ENCODE peak calls at places on chromosomes 6 and 20, in six cellular contexts. One of them, this sample, is unnamed.

GRCh38 chr6:46933751-46934150 is 12.0 kb upstream of the ADGRF5 start:
- DNase-seq in bronchial epithelial cell: no peak
- DNase-seq in HepG2: no peak
- DNase-seq in AG09309: no peak
- DNase-seq in neural progenitor cell: no peak
- DNase-seq in lower lobe of right lung: no peak
- DNase-seq in this sample: no peak

GRCh38 chr20:63917811-63918210 is 22.9 kb downstream of the DNAJC5 start:
- DNase-seq in bronchial epithelial cell: no peak
- DNase-seq in HepG2: no peak
- DNase-seq in AG09309: no peak
- DNase-seq in neural progenitor cell: no peak
- DNase-seq in lower lobe of right lung: no peak
- DNase-seq in this sample: no peak

GRCh38 chr6:3259491-3259958 is 778 bp downstream of the PSMG4 start:
- DNase-seq in bronchial epithelial cell: peak
- DNase-seq in HepG2: peak
- DNase-seq in AG09309: no peak
- DNase-seq in neural progenitor cell: peak
- DNase-seq in lower lobe of right lung: no peak
- DNase-seq in this sample: no peak

GRCh38 chr20:58361549-58361948 is 27.5 kb upstream of the VAPB start:
- DNase-seq in bronchial epithelial cell: no peak
- DNase-seq in HepG2: no peak
- DNase-seq in AG09309: peak
- DNase-seq in neural progenitor cell: no peak
- DNase-seq in lower lobe of right lung: no peak
- DNase-seq in this sample: no peak

GRCh38 chr6:78864957-78865356 is 2.4 kb upstream of the IRAK1BP1 start:
- DNase-seq in bronchial epithelial cell: no peak
- DNase-seq in HepG2: no peak
- DNase-seq in AG09309: no peak
- DNase-seq in neural progenitor cell: no peak
- DNase-seq in lower lobe of right lung: no peak
- DNase-seq in this sample: no peak

GRCh38 chr20:12528591-12529041 is 480.2 kb upstream of the SPTLC3 start:
- DNase-seq in bronchial epithelial cell: no peak
- DNase-seq in HepG2: no peak
- DNase-seq in AG09309: no peak
- DNase-seq in neural progenitor cell: peak
- DNase-seq in lower lobe of right lung: no peak
- DNase-seq in this sample: no peak

GRCh38 chr20:54028276-54029011 is 42.0 kb downstream of the BCAS1 start:
- DNase-seq in bronchial epithelial cell: no peak
- DNase-seq in HepG2: no peak
- DNase-seq in AG09309: no peak
- DNase-seq in neural progenitor cell: no peak
- DNase-seq in lower lobe of right lung: no peak
- DNase-seq in this sample: no peak

GRCh38 chr6:166540631-166541331 is 45.7 kb downstream of the RAMACL start:
- DNase-seq in bronchial epithelial cell: no peak
- DNase-seq in HepG2: no peak
- DNase-seq in AG09309: no peak
- DNase-seq in neural progenitor cell: no peak
- DNase-seq in lower lobe of right lung: peak
- DNase-seq in this sample: no peak

GRCh38 chr6:13428528-13429405 is 58.6 kb downstream of the GFOD1 start:
- DNase-seq in bronchial epithelial cell: no peak
- DNase-seq in HepG2: no peak
- DNase-seq in AG09309: no peak
- DNase-seq in neural progenitor cell: no peak
- DNase-seq in lower lobe of right lung: no peak
- DNase-seq in this sample: no peak

GRCh38 chr6:149628865-149629544 is 19.5 kb downstream of the KATNA1 start:
- DNase-seq in bronchial epithelial cell: peak
- DNase-seq in HepG2: no peak
- DNase-seq in AG09309: no peak
- DNase-seq in neural progenitor cell: no peak
- DNase-seq in lower lobe of right lung: no peak
- DNase-seq in this sample: no peak

GRCh38 chr20:24683676-24684075 is 214.2 kb downstream of the SYNDIG1 start:
- DNase-seq in bronchial epithelial cell: no peak
- DNase-seq in HepG2: no peak
- DNase-seq in AG09309: no peak
- DNase-seq in neural progenitor cell: no peak
- DNase-seq in lower lobe of right lung: no peak
- DNase-seq in this sample: no peak

GRCh38 chr6:20310185-20310584 is 91.5 kb upstream of the E2F3 start:
- DNase-seq in bronchial epithelial cell: no peak
- DNase-seq in HepG2: no peak
- DNase-seq in AG09309: no peak
- DNase-seq in neural progenitor cell: no peak
- DNase-seq in lower lobe of right lung: no peak
- DNase-seq in this sample: no peak

GRCh38 chr20:15310361-15310760 is 972.9 kb upstream of the FLRT3 start:
- DNase-seq in bronchial epithelial cell: peak
- DNase-seq in HepG2: no peak
- DNase-seq in AG09309: no peak
- DNase-seq in neural progenitor cell: no peak
- DNase-seq in lower lobe of right lung: no peak
- DNase-seq in this sample: no peak

GRCh38 chr6:6725834-6726194 is 137.3 kb downstream of the LY86 start:
- DNase-seq in bronchial epithelial cell: no peak
- DNase-seq in HepG2: no peak
- DNase-seq in AG09309: no peak
- DNase-seq in neural progenitor cell: no peak
- DNase-seq in lower lobe of right lung: peak
- DNase-seq in this sample: no peak

GRCh38 chr6:144657691-144658090 is 372.6 kb downstream of the UTRN start:
- DNase-seq in bronchial epithelial cell: peak
- DNase-seq in HepG2: no peak
- DNase-seq in AG09309: no peak
- DNase-seq in neural progenitor cell: no peak
- DNase-seq in lower lobe of right lung: no peak
- DNase-seq in this sample: no peak

GRCh38 chr20:17558154-17558940 is 11.5 kb upstream of the DSTN start:
- DNase-seq in bronchial epithelial cell: peak
- DNase-seq in HepG2: peak
- DNase-seq in AG09309: peak
- DNase-seq in neural progenitor cell: no peak
- DNase-seq in lower lobe of right lung: no peak
- DNase-seq in this sample: no peak

GRCh38 chr6:18047406-18047805 is 60.0 kb upstream of the KIF13A start:
- DNase-seq in bronchial epithelial cell: peak
- DNase-seq in HepG2: no peak
- DNase-seq in AG09309: no peak
- DNase-seq in neural progenitor cell: no peak
- DNase-seq in lower lobe of right lung: no peak
- DNase-seq in this sample: peak

GRCh38 chr6:167684276-167685104 is 142.2 kb upstream of the AFDN start:
- DNase-seq in bronchial epithelial cell: no peak
- DNase-seq in HepG2: no peak
- DNase-seq in AG09309: no peak
- DNase-seq in neural progenitor cell: no peak
- DNase-seq in lower lobe of right lung: no peak
- DNase-seq in this sample: no peak

GRCh38 chr6:146526192-146526591 is 17.4 kb upstream of the RAB32 start:
- DNase-seq in bronchial epithelial cell: peak
- DNase-seq in HepG2: no peak
- DNase-seq in AG09309: no peak
- DNase-seq in neural progenitor cell: no peak
- DNase-seq in lower lobe of right lung: no peak
- DNase-seq in this sample: no peak
- TF ChIP-seq CTCF in bronchial epithelial cell: peak
- TF ChIP-seq CTCF in HepG2: no peak
- TF ChIP-seq CTCF in AG09309: peak
- TF ChIP-seq CTCF in neural progenitor cell: peak
- TF ChIP-seq CTCF in lower lobe of right lung: no peak
- TF ChIP-seq CTCF in this sample: peak

GRCh38 chr6:36592221-36592655 is 1.9 kb upstream of the SRSF3 start:
- DNase-seq in bronchial epithelial cell: no peak
- DNase-seq in HepG2: no peak
- DNase-seq in AG09309: no peak
- DNase-seq in neural progenitor cell: no peak
- DNase-seq in lower lobe of right lung: no peak
- DNase-seq in this sample: no peak

GRCh38 chr6:36594816-36595167 is 630 bp downstream of the SRSF3 start:
- DNase-seq in bronchial epithelial cell: no peak
- DNase-seq in HepG2: no peak
- DNase-seq in AG09309: no peak
- DNase-seq in neural progenitor cell: no peak
- DNase-seq in lower lobe of right lung: no peak
- DNase-seq in this sample: no peak

GRCh38 chr6:36595168-36595818 is 1.1 kb downstream of the SRSF3 start:
- DNase-seq in bronchial epithelial cell: peak
- DNase-seq in HepG2: peak
- DNase-seq in AG09309: no peak
- DNase-seq in neural progenitor cell: peak
- DNase-seq in lower lobe of right lung: no peak
- DNase-seq in this sample: no peak

GRCh38 chr6:36596359-36596758 is 2.2 kb downstream of the SRSF3 start:
- DNase-seq in bronchial epithelial cell: no peak
- DNase-seq in HepG2: no peak
- DNase-seq in AG09309: no peak
- DNase-seq in neural progenitor cell: no peak
- DNase-seq in lower lobe of right lung: no peak
- DNase-seq in this sample: no peak

DNA sequence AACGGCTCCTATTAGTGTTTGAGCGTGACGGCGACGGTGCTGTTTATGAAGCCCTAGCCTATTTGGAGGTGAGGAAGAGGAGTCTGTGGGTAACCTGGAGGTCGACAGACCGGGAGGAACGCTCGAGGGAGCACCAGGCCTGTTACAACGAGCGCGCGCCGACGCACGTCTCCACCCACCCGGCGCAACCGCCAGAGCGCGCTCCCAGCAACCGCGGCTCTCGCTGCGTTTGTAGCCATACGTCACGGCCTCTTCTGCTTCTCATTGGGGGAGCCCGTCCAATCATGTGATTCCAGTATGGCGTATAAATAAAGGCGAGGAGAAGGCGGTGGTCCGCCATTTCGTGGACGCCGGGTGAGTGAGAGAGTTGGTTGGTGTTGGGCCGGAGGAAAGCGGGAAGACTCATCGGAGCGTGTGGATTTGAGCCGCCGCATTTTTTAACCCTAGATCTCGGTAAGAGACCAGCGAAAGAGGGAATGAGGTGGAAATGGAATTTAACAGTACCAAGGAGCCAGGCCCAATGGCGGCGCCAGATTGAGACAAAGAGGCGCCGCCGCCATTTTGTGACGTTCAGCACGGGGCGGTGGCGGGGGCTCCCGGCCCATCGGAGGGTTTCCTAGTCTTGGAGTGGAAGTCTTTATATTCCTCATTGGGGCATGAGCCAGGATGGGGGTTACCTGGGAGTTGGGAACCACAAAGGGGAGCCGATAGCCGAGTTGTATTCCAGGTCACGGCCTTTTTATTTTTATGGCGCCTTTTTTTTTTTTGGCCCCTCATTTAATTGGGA is at the start of gene SRSF3:
- DNase-seq in bronchial epithelial cell: peak
- DNase-seq in HepG2: peak
- DNase-seq in AG09309: peak
- DNase-seq in neural progenitor cell: peak
- DNase-seq in lower lobe of right lung: peak
- DNase-seq in this sample: peak
- TF ChIP-seq CTCF in bronchial epithelial cell: peak
- TF ChIP-seq CTCF in HepG2: peak
- TF ChIP-seq CTCF in AG09309: peak
- TF ChIP-seq CTCF in neural progenitor cell: peak
- TF ChIP-seq CTCF in lower lobe of right lung: peak
- TF ChIP-seq CTCF in this sample: peak

GRCh38 chr6:163443985-163444553 is 29.6 kb downstream of the QKI start:
- DNase-seq in bronchial epithelial cell: no peak
- DNase-seq in HepG2: peak
- DNase-seq in AG09309: no peak
- DNase-seq in neural progenitor cell: peak
- DNase-seq in lower lobe of right lung: no peak
- DNase-seq in this sample: no peak
- TF ChIP-seq CTCF in bronchial epithelial cell: no peak
- TF ChIP-seq CTCF in HepG2: no peak
- TF ChIP-seq CTCF in AG09309: no peak
- TF ChIP-seq CTCF in neural progenitor cell: peak
- TF ChIP-seq CTCF in lower lobe of right lung: no peak
- TF ChIP-seq CTCF in this sample: no peak

DNA sequence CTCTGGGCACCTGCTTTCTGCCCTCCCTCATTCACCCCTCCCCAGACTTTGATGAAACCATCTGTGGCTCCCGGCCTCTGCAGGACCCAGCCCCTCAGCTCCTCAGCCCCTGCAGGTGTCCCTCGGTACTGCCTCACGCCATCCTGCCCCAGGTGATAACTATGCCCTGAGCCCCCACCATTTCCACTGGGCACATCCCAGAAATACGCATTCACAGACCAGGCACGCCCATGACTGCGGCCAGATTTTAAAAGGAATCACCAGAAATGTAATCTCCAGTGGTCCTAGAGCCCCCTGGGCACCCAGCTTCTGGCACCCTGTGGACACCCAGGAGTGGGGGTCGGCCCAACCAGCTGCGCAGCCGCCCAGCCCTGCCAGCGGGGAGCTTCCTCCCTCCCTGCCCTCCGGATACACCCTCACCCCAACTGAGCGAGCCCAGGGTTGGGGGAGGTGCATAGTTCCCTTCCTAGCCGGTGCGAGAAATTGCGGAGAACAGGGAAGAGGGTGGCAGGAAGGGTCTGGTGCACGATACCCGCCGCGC is 585 bp upstream of the NTSR1 start:
- DNase-seq in bronchial epithelial cell: no peak
- DNase-seq in HepG2: no peak
- DNase-seq in AG09309: no peak
- DNase-seq in neural progenitor cell: peak
- DNase-seq in lower lobe of right lung: no peak
- DNase-seq in this sample: no peak
- TF ChIP-seq CTCF in bronchial epithelial cell: peak
- TF ChIP-seq CTCF in HepG2: no peak
- TF ChIP-seq CTCF in AG09309: peak
- TF ChIP-seq CTCF in neural progenitor cell: peak
- TF ChIP-seq CTCF in lower lobe of right lung: no peak
- TF ChIP-seq CTCF in this sample: peak

GRCh38 chr6:88179692-88180091 is 13.5 kb upstream of the CNR1 start:
- DNase-seq in bronchial epithelial cell: no peak
- DNase-seq in HepG2: no peak
- DNase-seq in AG09309: no peak
- DNase-seq in neural progenitor cell: peak
- DNase-seq in lower lobe of right lung: no peak
- DNase-seq in this sample: no peak
- TF ChIP-seq CTCF in bronchial epithelial cell: no peak
- TF ChIP-seq CTCF in HepG2: no peak
- TF ChIP-seq CTCF in AG09309: no peak
- TF ChIP-seq CTCF in neural progenitor cell: no peak
- TF ChIP-seq CTCF in lower lobe of right lung: no peak
- TF ChIP-seq CTCF in this sample: no peak

GRCh38 chr20:49104365-49104648 is 58.2 kb downstream of the CSE1L start:
- DNase-seq in bronchial epithelial cell: no peak
- DNase-seq in HepG2: no peak
- DNase-seq in AG09309: no peak
- DNase-seq in neural progenitor cell: peak
- DNase-seq in lower lobe of right lung: no peak
- DNase-seq in this sample: no peak
- TF ChIP-seq CTCF in bronchial epithelial cell: no peak
- TF ChIP-seq CTCF in HepG2: no peak
- TF ChIP-seq CTCF in AG09309: no peak
- TF ChIP-seq CTCF in neural progenitor cell: no peak
- TF ChIP-seq CTCF in lower lobe of right lung: no peak
- TF ChIP-seq CTCF in this sample: no peak

This sample was measured in osteocyte.